ENCODE peak calls at places on chromosomes 6 and 20, in seven cellular contexts. S is ovary, A is GM12878, L is H7, O is choroid plexus epithelial cell, N is upper lobe of right lung, Z is left ventricle myocardium inferior. M is an unnamed sample.

GRCh38 chr20:507933-508332 is 35.7 kb downstream of the CSNK2A1 start:
- DNase-seq in S (no peak), A (no peak), L (no peak), O (no peak), N (no peak), Z (no peak), M (no peak)

GRCh38 chr20:60484316-60484715 is 526.1 kb downstream of the CDH26 start:
- DNase-seq in S (no peak), A (no peak), L (no peak), O (no peak), N (no peak), Z (no peak), M (no peak)

GRCh38 chr6:79048611-79049010 is 29.4 kb downstream of the PHIP start:
- DNase-seq in S (no peak), A (no peak), L (peak; percentile 4), O (peak; percentile 71), N (no peak), Z (no peak), M (no peak)

GRCh38 chr6:29557320-29557719 is 2.2 kb downstream of the UBD start:
- DNase-seq in S (no peak), A (no peak), L (peak; percentile 48), O (no peak), N (no peak), Z (no peak), M (no peak)

GRCh38 chr20:36666181-36666740 is 20.3 kb upstream of the SLA2 start:
- DNase-seq in S (no peak), A (no peak), L (no peak), O (peak; percentile 60), N (no peak), Z (no peak), M (no peak)

GRCh38 chr6:127496471-127496870 is 22.7 kb downstream of the MTCL3 start:
- DNase-seq in S (no peak), A (no peak), L (no peak), O (peak; percentile 69), N (no peak), Z (no peak), M (no peak)

GRCh38 chr6:86152546-86152945 is 509.9 kb upstream of the SYNCRIP start:
- DNase-seq in S (no peak), A (no peak), L (no peak), O (no peak), N (no peak), Z (no peak), M (no peak)

GRCh38 chr6:11258260-11259237 is 26.1 kb upstream of the NEDD9 start:
- DNase-seq in S (no peak), A (no peak), L (peak; percentile 16), O (peak; percentile 33), N (no peak), Z (no peak), M (no peak)

GRCh38 chr6:35451354-35452185 is 568 bp upstream of the FANCE start:
- DNase-seq in S (peak; percentile 54), A (no peak), L (no peak), O (no peak), N (no peak), Z (no peak), M (no peak)

GRCh38 chr20:57467742-57468141 is 57.2 kb downstream of the CTCFL start:
- DNase-seq in S (no peak), A (no peak), L (peak; percentile 78), O (no peak), N (peak; percentile 29), Z (no peak), M (no peak)

GRCh38 chr20:46004813-46005505 is 3.7 kb upstream of the MMP9 start:
- DNase-seq in S (no peak), A (no peak), L (no peak), O (no peak), N (no peak), Z (no peak), M (no peak)

GRCh38 chr6:85431271-85431670 is 18.6 kb upstream of the NT5E start:
- DNase-seq in S (no peak), A (no peak), L (no peak), O (no peak), N (no peak), Z (no peak), M (no peak)

GRCh38 chr6:18178959-18179358 is 23.7 kb downstream of the KDM1B start:
- DNase-seq in S (no peak), A (no peak), L (no peak), O (no peak), N (no peak), Z (no peak), M (no peak)

GRCh38 chr20:44344723-44345122 is 7.9 kb downstream of the R3HDML start:
- DNase-seq in S (no peak), A (no peak), L (no peak), O (no peak), N (no peak), Z (no peak), M (no peak)

GRCh38 chr20:45508068-45508886 is 7.1 kb downstream of the SPINT3 start:
- DNase-seq in S (no peak), A (no peak), L (no peak), O (no peak), N (no peak), Z (no peak), M (no peak)

GRCh38 chr6:72689107-72689954 is 67.5 kb downstream of the KCNQ5 start:
- DNase-seq in S (no peak), A (peak; percentile 96), L (no peak), O (no peak), N (no peak), Z (no peak), M (no peak)

GRCh38 chr6:36197739-36198221 is 1.2 kb downstream of the BRPF3 start:
- DNase-seq in S (peak; percentile 43), A (no peak), L (peak; percentile 28), O (no peak), N (no peak), Z (no peak), M (no peak)

GRCh38 chr6:37594895-37595294 is 95.2 kb upstream of the CCDC167 start:
- DNase-seq in S (no peak), A (no peak), L (peak; percentile 69), O (no peak), N (no peak), Z (no peak), M (no peak)

GRCh38 chr20:50116368-50116999 is 3.5 kb upstream of the UBE2V1 start:
- DNase-seq in S (no peak), A (no peak), L (no peak), O (no peak), N (no peak), Z (no peak), M (no peak)

GRCh38 chr6:136792945-136793289 is 640 bp upstream of the MAP3K5 start:
- DNase-seq in S (peak; percentile 95), A (no peak), L (peak; percentile 84), O (peak; percentile 94), N (peak; percentile 97), Z (peak; percentile 93), M (peak; percentile 96)

GRCh38 chr6:16205377-16206144 is 32.8 kb upstream of the GMPR start:
- DNase-seq in S (no peak), A (peak; percentile 95), L (no peak), O (peak; percentile 100), N (no peak), Z (no peak), M (no peak)

GRCh38 chr6:159700970-159701369 is 7.9 kb upstream of the SOD2 start:
- DNase-seq in S (no peak), A (no peak), L (no peak), O (peak; percentile 30), N (no peak), Z (no peak), M (no peak)

GRCh38 chr6:167565388-167565787 is 240.5 kb downstream of the TTLL2 start:
- DNase-seq in S (no peak), A (no peak), L (peak; percentile 12), O (no peak), N (no peak), Z (no peak), M (no peak)

GRCh38 chr6:125794342-125795137 is 3.8 kb downstream of the NCOA7 start:
- DNase-seq in S (no peak), A (no peak), L (no peak), O (peak; percentile 46), N (no peak), Z (no peak), M (no peak)

GRCh38 chr6:113642390-113642713 is 214.8 kb upstream of the MARCKS start:
- DNase-seq in S (no peak), A (no peak), L (no peak), O (no peak), N (no peak), Z (no peak), M (no peak)
- H3K4me3 ChIP-seq in S (no peak overlapping the region), A (peak overlapping the region; percentile 28), L (no peak overlapping the region), O (no peak overlapping the region), N (no peak overlapping the region), Z (no peak overlapping the region), M (no peak overlapping the region)

DNA sequence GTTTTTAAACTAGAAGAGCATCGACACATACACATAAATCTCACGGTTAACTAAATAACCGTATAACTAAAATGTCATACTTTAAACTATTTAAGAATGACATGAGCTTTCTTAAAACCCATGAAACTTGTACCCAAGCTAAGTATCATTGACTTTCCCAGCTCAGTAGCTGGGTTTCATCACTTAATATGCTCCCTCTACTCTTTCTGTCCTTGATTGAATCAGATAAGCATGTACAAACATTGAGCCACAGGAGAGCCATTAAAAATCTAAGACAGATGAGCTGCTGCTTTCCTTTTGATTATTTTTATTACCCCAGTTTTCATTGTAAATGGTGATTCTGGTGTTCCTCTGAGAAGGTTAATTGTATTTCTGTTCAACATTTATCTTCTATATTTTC is 115.8 kb downstream of the FOXO3 start:
- DNase-seq in S (no peak), A (no peak), L (no peak), O (no peak), N (no peak), Z (no peak), M (no peak)
- H3K4me3 ChIP-seq in S (no peak overlapping the region), A (no peak overlapping the region), L (no peak overlapping the region), O (no peak overlapping the region), N (no peak overlapping the region), Z (no peak overlapping the region), M (no peak overlapping the region)

DNA sequence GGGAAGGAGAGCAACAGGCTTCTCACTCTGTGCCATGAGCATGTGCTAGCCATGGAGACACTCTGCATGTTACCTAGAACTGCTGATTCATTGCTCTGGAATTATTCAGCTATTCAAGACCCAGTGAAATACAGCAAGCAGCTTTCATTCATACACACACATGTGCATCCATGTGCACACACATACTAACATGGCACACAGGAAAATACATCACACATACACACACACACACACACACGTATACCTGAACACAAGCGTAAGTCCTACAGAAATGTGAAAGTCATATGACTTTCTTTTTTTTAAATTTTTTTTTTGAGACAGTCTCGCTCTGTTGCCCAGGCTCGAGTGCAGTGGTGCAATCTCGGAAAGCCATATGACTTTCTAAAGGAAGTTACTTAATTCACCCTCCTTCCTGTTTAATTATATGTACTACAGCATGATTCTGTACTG is 108.2 kb upstream of the NFATC2 start:
- DNase-seq in S (no peak), A (no peak), L (no peak), O (peak; percentile 87), N (no peak), Z (no peak), M (no peak)
- H3K4me3 ChIP-seq in S (no peak overlapping the region), A (no peak overlapping the region), L (no peak overlapping the region), O (no peak overlapping the region), N (no peak overlapping the region), Z (no peak overlapping the region), M (no peak overlapping the region)

DNA sequence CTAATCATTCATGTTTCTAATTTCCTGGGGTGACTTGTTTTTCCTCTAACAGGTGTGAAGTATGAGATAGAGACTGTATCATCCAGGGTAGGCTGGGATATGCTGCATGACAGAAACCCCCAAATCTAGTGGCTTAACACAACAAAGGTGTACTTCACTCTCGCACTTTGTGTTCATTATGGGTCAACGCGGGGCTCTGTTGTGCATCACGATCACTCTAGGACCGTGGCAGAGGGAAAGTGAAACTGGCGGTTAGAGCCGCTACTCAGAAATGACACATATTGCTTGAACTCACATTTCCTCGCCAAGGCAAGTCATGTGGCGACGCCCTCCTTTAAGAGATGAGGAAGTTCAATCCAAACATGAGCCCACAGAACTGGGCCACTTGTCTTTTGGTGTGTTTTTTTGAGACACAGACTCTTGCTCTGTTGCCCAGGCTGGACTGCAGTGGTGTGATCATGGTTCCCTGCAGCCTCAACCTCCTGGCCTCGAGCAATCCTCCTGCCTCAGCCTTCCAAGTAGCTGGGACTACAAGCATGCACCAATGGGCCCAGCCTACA is 41.3 kb downstream of the PCNA start:
- DNase-seq in S (peak; percentile 29), A (peak; percentile 98), L (no peak), O (peak; percentile 16), N (peak; percentile 78), Z (peak; percentile 43), M (no peak)
- H3K4me3 ChIP-seq in S (no peak overlapping the region), A (no peak overlapping the region), L (no peak overlapping the region), O (no peak overlapping the region), N (peak overlapping the region; percentile 41), Z (peak overlapping the region; percentile 52), M (peak overlapping the region; percentile 47)